ENCODE peak calls at places on chromosomes 7 and 10, in six cellular contexts. P, L, N, D, A and K are unnamed samples.

GRCh38 chr7:157490465-157490912 is 153.7 kb downstream of the DNAJB6 start:
- DNase-seq in P (peak; percentile 80), L (peak; percentile 33), N (peak; percentile 68), D (no peak), A (no peak), K (peak; percentile 77)

GRCh38 chr7:28102778-28103177 is 77.8 kb downstream of the JAZF1 start:
- DNase-seq in P (no peak), L (no peak), N (no peak), D (no peak), A (no peak), K (no peak)

GRCh38 chr7:152709307-152710133 is 33.6 kb upstream of the XRCC2 start:
- DNase-seq in P (no peak), L (peak; percentile 82), N (peak; percentile 64), D (no peak), A (no peak), K (peak; percentile 76)

GRCh38 chr10:91682912-91683311 is 50.0 kb upstream of the PPP1R3C start:
- DNase-seq in P (no peak), L (no peak), N (no peak), D (no peak), A (no peak), K (no peak)

GRCh38 chr7:885893-886625 is 9.7 kb downstream of the GET4 start:
- DNase-seq in P (peak; percentile 65), L (no peak), N (peak; percentile 26), D (no peak), A (no peak), K (no peak)

GRCh38 chr7:122225874-122226273 is 78.7 kb downstream of the FEZF1 start:
- DNase-seq in P (no peak), L (no peak), N (peak; percentile 27), D (no peak), A (no peak), K (no peak)

GRCh38 chr7:135527025-135527424 is 17.1 kb upstream of the CNOT4 start:
- DNase-seq in P (no peak), L (no peak), N (no peak), D (no peak), A (no peak), K (no peak)

GRCh38 chr7:94888542-94888941 is 18.9 kb upstream of the PPP1R9A start:
- DNase-seq in P (no peak), L (no peak), N (peak; percentile 8), D (peak; percentile 24), A (no peak), K (peak; percentile 32)

GRCh38 chr10:24642921-24643678 is 80.6 kb downstream of the ARHGAP21 start:
- DNase-seq in P (no peak), L (peak; percentile 55), N (peak; percentile 73), D (peak; percentile 63), A (no peak), K (peak; percentile 90)

GRCh38 chr7:12642539-12642938 is 44.9 kb upstream of the ARL4A start:
- DNase-seq in P (no peak), L (no peak), N (no peak), D (no peak), A (no peak), K (no peak)

GRCh38 chr7:91112902-91113321 is 151.3 kb upstream of the FZD1 start:
- DNase-seq in P (no peak), L (no peak), N (no peak), D (no peak), A (no peak), K (no peak)

GRCh38 chr10:3040069-3040468 is 27.3 kb upstream of the PFKP start:
- DNase-seq in P (no peak), L (no peak), N (no peak), D (no peak), A (no peak), K (no peak)

GRCh38 chr10:110562348-110562747 is 5.1 kb upstream of the SMC3 start:
- DNase-seq in P (no peak), L (no peak), N (no peak), D (no peak), A (no peak), K (no peak)

GRCh38 chr7:133255461-133255860 is 2.6 kb downstream of the EXOC4 start:
- DNase-seq in P (no peak), L (no peak), N (no peak), D (no peak), A (no peak), K (no peak)

GRCh38 chr10:32141018-32141807 is 85.0 kb upstream of the KIF5B start:
- DNase-seq in P (no peak), L (no peak), N (no peak), D (no peak), A (no peak), K (peak; percentile 67)

GRCh38 chr10:77927343-77928256 is 1.0 kb upstream of the DLG5 start:
- DNase-seq in P (no peak), L (no peak), N (no peak), D (peak; percentile 67), A (no peak), K (no peak)

GRCh38 chr10:82982110-82982608 is 1107.2 kb downstream of the NRG3 start:
- DNase-seq in P (no peak), L (peak; percentile 72), N (peak; percentile 87), D (no peak), A (no peak), K (peak; percentile 56)

GRCh38 chr10:119693262-119693957 is 32.4 kb upstream of the INPP5F start:
- DNase-seq in P (no peak), L (no peak), N (no peak), D (no peak), A (peak; percentile 21), K (no peak)

GRCh38 chr7:12494354-12495024 is 76.0 kb upstream of the SCIN start:
- DNase-seq in P (no peak), L (no peak), N (no peak), D (peak; percentile 63), A (no peak), K (no peak)

GRCh38 chr10:16987976-16988610 is 141.5 kb downstream of the CUBN start:
- DNase-seq in P (no peak), L (no peak), N (no peak), D (no peak), A (no peak), K (no peak)

GRCh38 chr7:23597064-23597907 is at the start of gene CCDC126:
- DNase-seq in P (peak; percentile 99), L (peak; percentile 57), N (peak; percentile 88), D (peak; percentile 96), A (peak; percentile 97), K (peak; percentile 80)

GRCh38 chr10:75024971-75025523 is 86.4 kb upstream of the SAMD8 start:
- DNase-seq in P (no peak), L (no peak), N (no peak), D (no peak), A (no peak), K (no peak)

GRCh38 chr10:15384154-15384553 is 13.1 kb upstream of the FAM171A1 start:
- DNase-seq in P (no peak), L (no peak), N (peak; percentile 24), D (no peak), A (no peak), K (peak; percentile 67)

GRCh38 chr10:37737336-37737735 is 120.1 kb downstream of the ZNF248 start:
- DNase-seq in P (no peak), L (no peak), N (no peak), D (no peak), A (no peak), K (no peak)

GRCh38 chr10:47029181-47029971 is 118.1 kb downstream of the PTPN20 start:
- DNase-seq in P (peak; percentile 49), L (no peak), N (no peak), D (no peak), A (peak; percentile 60), K (no peak)

GRCh38 chr7:22582860-22583640 is 83.1 kb upstream of the STEAP1B start:
- DNase-seq in P (no peak), L (peak; percentile 67), N (peak; percentile 79), D (peak; percentile 77), A (no peak), K (peak; percentile 92)

DNA sequence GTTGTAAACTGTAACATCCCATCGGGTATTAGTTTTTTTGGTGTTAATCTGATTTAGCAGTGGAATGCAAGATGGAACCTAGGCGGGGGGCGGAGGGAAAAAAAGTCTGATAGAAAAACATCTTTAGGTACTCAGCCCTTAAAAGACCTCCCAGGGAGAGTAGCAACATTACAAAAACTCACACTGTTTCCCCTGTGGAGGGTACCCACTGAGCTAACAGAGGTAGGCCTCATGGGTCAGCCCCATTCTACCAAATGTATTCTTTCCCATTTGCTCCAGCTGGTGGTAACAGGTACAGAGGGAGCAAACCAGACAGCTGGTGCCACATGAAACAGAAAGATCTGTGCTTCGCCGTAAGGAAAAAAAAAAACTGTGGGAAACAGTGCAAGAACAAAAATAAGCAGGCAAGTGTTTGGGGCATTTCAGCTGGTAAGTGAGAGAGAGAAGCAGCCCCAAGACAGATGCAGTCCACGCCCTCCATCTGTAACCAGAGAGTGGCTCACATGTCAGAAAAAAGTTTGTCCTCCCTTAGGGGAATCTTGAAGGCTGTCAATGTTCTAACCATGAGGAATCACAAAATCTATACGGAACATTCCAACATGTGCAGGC is 65.3 kb downstream of the HOXA1 start:
- DNase-seq in P (no peak), L (no peak), N (no peak), D (peak; percentile 47), A (no peak), K (no peak)
- TF ChIP-seq CTCF in P (no peak), L (no peak), N (no peak), D (no peak), A (no peak), K (no peak)

GRCh38 chr10:97683556-97684357 is 3.3 kb downstream of the AVPI1 start:
- DNase-seq in P (no peak), L (no peak), N (peak; percentile 74), D (peak; percentile 31), A (no peak), K (peak; percentile 66)
- H3K4me3 ChIP-seq in P (no peak overlapping the region), L (no peak overlapping the region), N (peak overlapping the region; percentile 89), D (no peak overlapping the region), A (peak overlapping the region; percentile 77), K (peak overlapping the region; percentile 88)

GRCh38 chr7:111067682-111068081 is 23.2 kb upstream of the LRRN3 start:
- DNase-seq in P (no peak), L (no peak), N (no peak), D (no peak), A (no peak), K (no peak)
- H3K27me3 ChIP-seq in P (no peaks in the 10 kb centered on the region), L (no peaks in the 10 kb centered on the region), N (no peaks in the 10 kb centered on the region), D (no peaks in the 10 kb centered on the region), A (no peaks in the 10 kb centered on the region), K (no peaks in the 10 kb centered on the region)

GRCh38 chr10:127198721-127199120 is 2.3 kb upstream of the INSYN2A start:
- DNase-seq in P (no peak), L (no peak), N (no peak), D (no peak), A (no peak), K (no peak)

GRCh38 chr10:127196955-127197432 is 603 bp upstream of the INSYN2A start:
- DNase-seq in P (no peak), L (no peak), N (no peak), D (no peak), A (no peak), K (no peak)

GRCh38 chr10:127200646-127201045 is 4.3 kb upstream of the INSYN2A start:
- DNase-seq in P (no peak), L (no peak), N (no peak), D (no peak), A (no peak), K (no peak)

GRCh38 chr10:127196227-127196954 is at the start of gene INSYN2A:
- DNase-seq in P (no peak), L (no peak), N (peak; percentile 59), D (peak; percentile 82), A (no peak), K (peak; percentile 25)

DNA sequence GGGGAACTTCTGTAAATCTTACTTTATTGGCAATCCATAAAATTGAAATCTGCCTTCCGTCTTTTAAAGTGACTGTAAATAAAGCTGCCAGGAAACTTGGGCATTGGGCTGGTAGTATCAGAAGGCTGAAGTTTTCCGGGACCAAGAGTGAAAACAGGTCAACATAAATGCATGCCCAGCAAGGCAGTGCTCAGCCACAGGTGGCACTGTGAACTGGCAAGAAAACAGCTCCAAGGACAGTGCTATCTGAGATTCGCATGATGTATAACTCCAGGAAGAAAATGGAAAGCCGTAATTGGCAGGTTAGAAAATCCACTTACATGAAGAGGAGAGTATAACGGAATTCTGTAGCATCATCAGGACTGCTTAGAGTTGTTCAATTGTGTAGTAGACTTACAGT is 1.9 kb upstream of the INSYN2A start:
- DNase-seq in P (no peak), L (no peak), N (no peak), D (no peak), A (no peak), K (no peak)
- TF ChIP-seq CTCF in P (no peak), L (peak; percentile 56), N (peak; percentile 22), D (peak; percentile 26), A (no peak), K (peak; percentile 7)